ENCODE peak calls at places on chromosome 21, in four cellular contexts. One of them, this sample, is unnamed.

GRCh38 chr21:31446206-31446900 is 102.3 kb upstream of the TIAM1 start:
- DNase-seq in AG04449: no peak
- DNase-seq in body of pancreas: no peak
- DNase-seq in fibroblast of pulmonary artery: no peak
- DNase-seq in this sample: no peak

GRCh38 chr21:41658321-41658720 is 108.5 kb downstream of the RIPK4 start:
- DNase-seq in fibroblast of pulmonary artery: no peak
- DNase-seq in AG04449: no peak
- DNase-seq in body of pancreas: no peak
- DNase-seq in this sample: no peak

GRCh38 chr21:16535100-16535418 is 805.3 kb downstream of the USP25 start:
- DNase-seq in AG04449: no peak
- DNase-seq in body of pancreas: peak; percentile 76
- DNase-seq in fibroblast of pulmonary artery: peak; percentile 97
- DNase-seq in this sample: no peak

GRCh38 chr21:24076179-24076578 is 1531.1 kb downstream of the MRPL39 start:
- DNase-seq in body of pancreas: no peak
- DNase-seq in fibroblast of pulmonary artery: peak; percentile 63
- DNase-seq in AG04449: no peak
- DNase-seq in this sample: no peak

GRCh38 chr21:42110691-42111469 is 39.8 kb downstream of the UMODL1 start:
- DNase-seq in AG04449: no peak
- DNase-seq in body of pancreas: no peak
- DNase-seq in fibroblast of pulmonary artery: no peak
- DNase-seq in this sample: no peak

GRCh38 chr21:45382698-45383000 is 22.3 kb upstream of the COL18A1 start:
- DNase-seq in body of pancreas: no peak
- DNase-seq in fibroblast of pulmonary artery: no peak
- DNase-seq in AG04449: no peak
- DNase-seq in this sample: no peak

GRCh38 chr21:14545906-14546480 is at the start of gene SAMSN1:
- DNase-seq in AG04449: no peak
- DNase-seq in body of pancreas: no peak
- DNase-seq in fibroblast of pulmonary artery: peak; percentile 45
- DNase-seq in this sample: no peak

GRCh38 chr21:35051287-35051818 is 2.3 kb upstream of the RUNX1 start:
- DNase-seq in AG04449: no peak
- DNase-seq in fibroblast of pulmonary artery: peak; percentile 92
- DNase-seq in body of pancreas: peak; percentile 80
- DNase-seq in this sample: no peak

GRCh38 chr21:33761104-33762036 is 119.1 kb downstream of the ITSN1 start:
- DNase-seq in body of pancreas: no peak
- DNase-seq in AG04449: peak; percentile 98
- DNase-seq in fibroblast of pulmonary artery: peak; percentile 97
- DNase-seq in this sample: peak; percentile 98

GRCh38 chr21:33268736-33269441 is 2.7 kb downstream of the IL10RB start:
- DNase-seq in AG04449: no peak
- DNase-seq in body of pancreas: peak; percentile 98
- DNase-seq in fibroblast of pulmonary artery: no peak
- DNase-seq in this sample: no peak

GRCh38 chr21:17119466-17120297 is 393.2 kb upstream of the CXADR start:
- DNase-seq in body of pancreas: no peak
- DNase-seq in AG04449: no peak
- DNase-seq in fibroblast of pulmonary artery: no peak
- DNase-seq in this sample: no peak

GRCh38 chr21:45303111-45303615 is 15.5 kb upstream of the POFUT2 start:
- DNase-seq in fibroblast of pulmonary artery: no peak
- DNase-seq in body of pancreas: peak; percentile 11
- DNase-seq in AG04449: no peak
- DNase-seq in this sample: no peak

GRCh38 chr21:41361786-41362604 is at the start of gene MX2:
- DNase-seq in fibroblast of pulmonary artery: peak; percentile 70
- DNase-seq in AG04449: peak; percentile 47
- DNase-seq in body of pancreas: peak; percentile 20
- DNase-seq in this sample: no peak

GRCh38 chr21:44617071-44617501 is 5.2 kb downstream of the KRTAP10-8 start:
- DNase-seq in fibroblast of pulmonary artery: no peak
- DNase-seq in AG04449: no peak
- DNase-seq in body of pancreas: no peak
- DNase-seq in this sample: no peak

GRCh38 chr21:41605934-41606285 is 98.0 kb upstream of the TMPRSS2 start:
- DNase-seq in fibroblast of pulmonary artery: no peak
- DNase-seq in body of pancreas: no peak
- DNase-seq in AG04449: no peak
- DNase-seq in this sample: no peak

GRCh38 chr21:42091899-42092508 is 20.9 kb downstream of the UMODL1 start:
- DNase-seq in body of pancreas: no peak
- DNase-seq in fibroblast of pulmonary artery: no peak
- DNase-seq in AG04449: no peak
- DNase-seq in this sample: peak; percentile 5

GRCh38 chr21:41481191-41481590 is 26.8 kb downstream of the TMPRSS2 start:
- DNase-seq in fibroblast of pulmonary artery: peak; percentile 7
- DNase-seq in body of pancreas: no peak
- DNase-seq in AG04449: peak; percentile 14
- DNase-seq in this sample: no peak

GRCh38 chr21:31945116-31945515 is 72.3 kb downstream of the HUNK start:
- DNase-seq in body of pancreas: no peak
- DNase-seq in AG04449: no peak
- DNase-seq in fibroblast of pulmonary artery: no peak
- DNase-seq in this sample: no peak

GRCh38 chr21:41611966-41612606 is 104.1 kb upstream of the TMPRSS2 start:
- DNase-seq in AG04449: no peak
- DNase-seq in body of pancreas: peak; percentile 49
- DNase-seq in fibroblast of pulmonary artery: peak; percentile 29
- DNase-seq in this sample: no peak

GRCh38 chr21:35189077-35189863 is 140.2 kb upstream of the RUNX1 start:
- DNase-seq in body of pancreas: no peak
- DNase-seq in AG04449: peak; percentile 76
- DNase-seq in fibroblast of pulmonary artery: peak; percentile 67
- DNase-seq in this sample: no peak

GRCh38 chr21:46093668-46094400 is 4.1 kb upstream of the COL6A2 start:
- DNase-seq in body of pancreas: no peak
- DNase-seq in fibroblast of pulmonary artery: no peak
- DNase-seq in AG04449: no peak
- DNase-seq in this sample: no peak

GRCh38 chr21:41804381-41804780 is 37.5 kb upstream of the RIPK4 start:
- DNase-seq in fibroblast of pulmonary artery: no peak
- DNase-seq in body of pancreas: no peak
- DNase-seq in AG04449: no peak
- DNase-seq in this sample: no peak

GRCh38 chr21:35792569-35792968 is 267.8 kb downstream of the SETD4 start:
- DNase-seq in fibroblast of pulmonary artery: no peak
- DNase-seq in body of pancreas: no peak
- DNase-seq in AG04449: no peak
- DNase-seq in this sample: no peak

GRCh38 chr21:32426592-32427051 is 14.1 kb downstream of the EVA1C start:
- DNase-seq in AG04449: no peak
- DNase-seq in body of pancreas: no peak
- DNase-seq in fibroblast of pulmonary artery: peak; percentile 80
- DNase-seq in this sample: no peak

GRCh38 chr21:31518580-31518979 is 140.9 kb upstream of the SOD1 start:
- DNase-seq in fibroblast of pulmonary artery: no peak
- DNase-seq in body of pancreas: no peak
- DNase-seq in AG04449: no peak
- DNase-seq in this sample: no peak

GRCh38 chr21:31363720-31364119 is 19.7 kb upstream of the TIAM1 start:
- DNase-seq in fibroblast of pulmonary artery: no peak
- DNase-seq in AG04449: no peak
- DNase-seq in body of pancreas: no peak
- DNase-seq in this sample: no peak

GRCh38 chr21:32777269-32777668 is 5.7 kb upstream of the PAXBP1 start:
- DNase-seq in AG04449: no peak
- DNase-seq in body of pancreas: no peak
- DNase-seq in fibroblast of pulmonary artery: no peak
- DNase-seq in this sample: no peak

GRCh38 chr21:29299046-29299905 is 554 bp downstream of the BACH1 start:
- DNase-seq in body of pancreas: peak; percentile 69
- DNase-seq in AG04449: no peak
- DNase-seq in fibroblast of pulmonary artery: peak; percentile 57
- DNase-seq in this sample: no peak

GRCh38 chr21:34935452-34935851 is 113.7 kb downstream of the RUNX1 start:
- DNase-seq in fibroblast of pulmonary artery: no peak
- DNase-seq in AG04449: no peak
- DNase-seq in body of pancreas: no peak
- DNase-seq in this sample: no peak

GRCh38 chr21:15090390-15090789 is 25.6 kb upstream of the NRIP1 start:
- DNase-seq in AG04449: no peak
- DNase-seq in body of pancreas: no peak
- DNase-seq in fibroblast of pulmonary artery: no peak
- DNase-seq in this sample: no peak

GRCh38 chr21:44755227-44755626 is 43.9 kb upstream of the TSPEAR start:
- DNase-seq in fibroblast of pulmonary artery: peak; percentile 86
- DNase-seq in AG04449: no peak
- DNase-seq in body of pancreas: no peak
- DNase-seq in this sample: no peak

GRCh38 chr21:43281661-43282357 is 113.0 kb downstream of the CRYAA start:
- DNase-seq in fibroblast of pulmonary artery: no peak
- DNase-seq in AG04449: no peak
- DNase-seq in body of pancreas: no peak
- DNase-seq in this sample: no peak
- TF ChIP-seq CTCF in fibroblast of pulmonary artery: no peak
- TF ChIP-seq CTCF in AG04449: no peak
- TF ChIP-seq CTCF in body of pancreas: no peak
- TF ChIP-seq CTCF in this sample: no peak

GRCh38 chr21:26965091-26965566 is 1.8 kb downstream of the ADAMTS5 start:
- DNase-seq in body of pancreas: no peak
- DNase-seq in fibroblast of pulmonary artery: no peak
- DNase-seq in AG04449: no peak
- DNase-seq in this sample: no peak

GRCh38 chr21:26964379-26964778 is 2.5 kb downstream of the ADAMTS5 start:
- DNase-seq in body of pancreas: no peak
- DNase-seq in fibroblast of pulmonary artery: no peak
- DNase-seq in AG04449: no peak
- DNase-seq in this sample: peak; percentile 70

GRCh38 chr21:26961704-26962103 is 5.2 kb downstream of the ADAMTS5 start:
- DNase-seq in body of pancreas: no peak
- DNase-seq in AG04449: no peak
- DNase-seq in fibroblast of pulmonary artery: no peak
- DNase-seq in this sample: no peak

GRCh38 chr21:26965567-26966359 is 1.1 kb downstream of the ADAMTS5 start:
- DNase-seq in body of pancreas: peak; percentile 24
- DNase-seq in AG04449: no peak
- DNase-seq in fibroblast of pulmonary artery: no peak
- DNase-seq in this sample: no peak

DNA sequence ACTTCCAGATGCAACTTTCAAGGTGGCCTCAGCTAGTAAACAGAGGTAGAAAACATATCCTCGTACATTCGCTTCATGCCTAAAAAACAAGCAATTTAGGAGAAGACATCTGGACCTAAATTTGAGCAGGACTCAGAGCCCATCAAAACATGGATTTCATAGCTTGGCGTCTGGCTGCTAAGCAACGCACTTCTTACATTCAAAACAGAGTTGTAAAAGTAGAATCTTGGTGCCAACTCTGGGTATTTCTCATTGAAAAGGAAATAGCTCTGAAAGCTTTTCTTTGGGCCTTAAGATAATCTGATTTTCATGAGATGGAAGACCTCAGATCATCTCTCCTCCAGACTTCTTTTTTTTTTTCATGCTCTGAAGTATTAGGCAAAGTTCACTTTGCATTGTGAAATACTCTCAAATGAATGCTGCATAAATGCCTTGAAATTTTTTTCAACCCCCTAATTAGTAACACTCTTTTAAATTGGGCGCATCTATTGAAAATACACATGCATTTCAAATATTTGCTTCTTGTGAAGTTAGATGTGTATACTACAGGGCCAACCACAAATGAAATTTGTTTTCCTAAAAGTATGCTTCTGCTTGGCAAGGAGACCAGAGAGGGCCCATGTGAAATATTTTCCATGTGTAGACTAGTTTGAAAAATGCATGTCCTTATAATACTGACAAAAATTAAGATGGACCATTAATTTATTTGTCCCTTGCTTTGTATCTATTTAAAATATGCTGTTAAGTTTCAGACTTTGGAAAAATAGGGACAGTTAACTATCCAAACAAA is 4.2 kb downstream of the ADAMTS5 start:
- DNase-seq in fibroblast of pulmonary artery: no peak
- DNase-seq in body of pancreas: no peak
- DNase-seq in AG04449: no peak
- DNase-seq in this sample: no peak
- H3K4me3 ChIP-seq in fibroblast of pulmonary artery: no peak overlapping the region
- H3K4me3 ChIP-seq in body of pancreas: no peak overlapping the region
- H3K4me3 ChIP-seq in AG04449: no peak overlapping the region
- H3K4me3 ChIP-seq in this sample: no peak overlapping the region

GRCh38 chr21:38798481-38798882 is 7.2 kb upstream of the ETS2 start:
- DNase-seq in AG04449: no peak
- DNase-seq in body of pancreas: no peak
- DNase-seq in fibroblast of pulmonary artery: peak; percentile 50
- DNase-seq in this sample: no peak
- TF ChIP-seq CTCF in AG04449: no peak
- TF ChIP-seq CTCF in body of pancreas: no peak
- TF ChIP-seq CTCF in fibroblast of pulmonary artery: no peak
- TF ChIP-seq CTCF in this sample: no peak

DNA sequence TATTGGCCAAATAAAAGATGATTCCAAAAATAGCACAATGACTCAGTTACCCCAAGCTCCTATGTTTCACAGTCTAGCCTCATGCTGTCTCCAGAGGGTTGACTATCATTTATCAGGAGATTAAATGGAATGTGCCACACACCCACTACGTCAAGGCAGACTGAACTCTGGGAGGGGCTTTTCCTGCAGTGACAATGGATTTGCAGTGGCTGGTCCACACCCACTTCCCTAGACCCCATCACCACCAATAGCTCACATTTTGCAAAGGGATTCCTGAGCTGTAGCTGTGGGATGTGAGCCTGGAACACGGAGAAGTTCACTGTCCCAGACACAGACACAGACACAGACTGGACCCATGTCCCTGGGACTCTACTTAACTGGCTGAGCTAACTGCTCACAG is 77.1 kb downstream of the HLCS start:
- DNase-seq in body of pancreas: no peak
- DNase-seq in fibroblast of pulmonary artery: peak; percentile 50
- DNase-seq in AG04449: no peak
- DNase-seq in this sample: no peak
- H3K4me3 ChIP-seq in body of pancreas: no peak overlapping the region
- H3K4me3 ChIP-seq in fibroblast of pulmonary artery: no peak overlapping the region
- H3K4me3 ChIP-seq in AG04449: no peak overlapping the region
- H3K4me3 ChIP-seq in this sample: no peak overlapping the region

This sample was measured in kidney epithelial cell.